ENCODE peak calls at places on chromosomes 3 and 15, in nine cellular contexts. Z, T, J, W, Y, A, M, G and K are unnamed samples.

GRCh38 chr15:32802296-32802936 is 84.6 kb downstream of the GREM1 start:
- DNase-seq in Z (no peak), T (no peak), J (no peak), W (no peak), Y (peak), A (no peak), M (no peak), G (no peak), K (no peak)

GRCh38 chr3:13085846-13086179 is 12.6 kb upstream of the IQSEC1 start:
- DNase-seq in Z (no peak), T (no peak), J (no peak), W (no peak), Y (no peak), A (no peak), M (no peak), G (no peak), K (no peak)

GRCh38 chr3:45929042-45929679 is 14.1 kb upstream of the CXCR6 start:
- DNase-seq in Z (peak), T (peak), J (no peak), W (no peak), Y (peak), A (peak), M (no peak), G (peak), K (no peak)

GRCh38 chr15:75930866-75931265 is 27.2 kb downstream of the FBXO22 start:
- DNase-seq in Z (no peak), T (no peak), J (no peak), W (no peak), Y (no peak), A (no peak), M (no peak), G (no peak), K (no peak)

GRCh38 chr3:19641408-19641807 is 292.6 kb downstream of the EFHB start:
- DNase-seq in Z (no peak), T (no peak), J (no peak), W (no peak), Y (no peak), A (no peak), M (no peak), G (no peak), K (no peak)

GRCh38 chr15:42921049-42921731 is 612 bp upstream of the TTBK2 start:
- DNase-seq in Z (no peak), T (peak), J (no peak), W (peak), Y (peak), A (peak), M (peak), G (peak), K (no peak)

GRCh38 chr3:138256022-138256421 is 68.9 kb downstream of the ARMC8 start:
- DNase-seq in Z (no peak), T (no peak), J (no peak), W (no peak), Y (no peak), A (no peak), M (no peak), G (no peak), K (no peak)

GRCh38 chr15:92011611-92012367 is 158.3 kb downstream of the SLCO3A1 start:
- DNase-seq in Z (no peak), T (no peak), J (no peak), W (no peak), Y (peak), A (no peak), M (no peak), G (peak), K (no peak)

GRCh38 chr3:12479919-12480425 is 4.3 kb upstream of the TSEN2 start:
- DNase-seq in Z (no peak), T (no peak), J (no peak), W (no peak), Y (peak), A (no peak), M (peak), G (peak), K (peak)

GRCh38 chr3:58170376-58170775 is 40.4 kb downstream of the DNASE1L3 start:
- DNase-seq in Z (no peak), T (no peak), J (no peak), W (no peak), Y (no peak), A (no peak), M (no peak), G (no peak), K (no peak)

GRCh38 chr15:87672309-87672897 is 584.1 kb downstream of the NTRK3 start:
- DNase-seq in Z (no peak), T (no peak), J (no peak), W (no peak), Y (peak), A (no peak), M (no peak), G (peak), K (no peak)

GRCh38 chr3:44902628-44903027 is 28.2 kb downstream of the TGM4 start:
- DNase-seq in Z (no peak), T (no peak), J (no peak), W (no peak), Y (no peak), A (no peak), M (no peak), G (no peak), K (no peak)

GRCh38 chr15:87757084-87757483 is 499.5 kb downstream of the NTRK3 start:
- DNase-seq in Z (no peak), T (no peak), J (no peak), W (no peak), Y (no peak), A (no peak), M (no peak), G (no peak), K (no peak)

GRCh38 chr3:150469031-150469930 is 61.2 kb downstream of the TSC22D2 start:
- DNase-seq in Z (no peak), T (peak), J (no peak), W (peak), Y (peak), A (no peak), M (peak), G (peak), K (peak)

GRCh38 chr15:75577401-75578205 is 1.5 kb downstream of the PTPN9 start:
- DNase-seq in Z (no peak), T (no peak), J (no peak), W (no peak), Y (peak), A (no peak), M (no peak), G (no peak), K (no peak)

GRCh38 chr15:48244923-48245322 is 38.8 kb downstream of the SLC12A1 start:
- DNase-seq in Z (no peak), T (no peak), J (no peak), W (no peak), Y (peak), A (no peak), M (no peak), G (no peak), K (no peak)

GRCh38 chr3:195100903-195101591 is 169.9 kb downstream of the XXYLT1 start:
- DNase-seq in Z (peak), T (no peak), J (peak), W (no peak), Y (peak), A (no peak), M (no peak), G (peak), K (peak)

GRCh38 chr15:79897701-79898113 is 893 bp upstream of the MTHFS start:
- DNase-seq in Z (no peak), T (no peak), J (no peak), W (no peak), Y (no peak), A (no peak), M (no peak), G (no peak), K (no peak)

GRCh38 chr15:40483919-40484318 is 13.1 kb downstream of the CHST14 start:
- DNase-seq in Z (no peak), T (no peak), J (no peak), W (no peak), Y (no peak), A (no peak), M (no peak), G (no peak), K (no peak)

GRCh38 chr3:189267981-189268613 is 96.3 kb downstream of the TPRG1 start:
- DNase-seq in Z (no peak), T (no peak), J (no peak), W (no peak), Y (peak), A (no peak), M (no peak), G (no peak), K (no peak)

GRCh38 chr3:111541911-111542483 is at the start of gene CD96:
- DNase-seq in Z (no peak), T (no peak), J (no peak), W (no peak), Y (peak), A (no peak), M (no peak), G (no peak), K (no peak)

GRCh38 chr3:175659951-175660350 is 800.8 kb downstream of the NAALADL2 start:
- DNase-seq in Z (no peak), T (no peak), J (no peak), W (no peak), Y (peak), A (no peak), M (no peak), G (no peak), K (no peak)

GRCh38 chr3:11543141-11543947 is 100.4 kb downstream of the VGLL4 start:
- DNase-seq in Z (peak), T (no peak), J (no peak), W (no peak), Y (no peak), A (no peak), M (no peak), G (no peak), K (no peak)

GRCh38 chr3:187361835-187362234 is 6.3 kb upstream of the RTP4 start:
- DNase-seq in Z (no peak), T (no peak), J (no peak), W (no peak), Y (no peak), A (no peak), M (no peak), G (no peak), K (no peak)

GRCh38 chr15:48671381-48672022 is 26.0 kb upstream of the FBN1 start:
- DNase-seq in Z (no peak), T (peak), J (no peak), W (no peak), Y (peak), A (no peak), M (peak), G (peak), K (peak)

GRCh38 chr15:55884223-55884622 is 109.2 kb downstream of the NEDD4 start:
- DNase-seq in Z (no peak), T (no peak), J (no peak), W (no peak), Y (peak), A (no peak), M (no peak), G (no peak), K (no peak)

GRCh38 chr15:95557226-95558046 is 773.1 kb upstream of the NR2F2 start:
- DNase-seq in Z (no peak), T (no peak), J (no peak), W (no peak), Y (peak), A (no peak), M (no peak), G (peak), K (no peak)

GRCh38 chr3:51434746-51435323 is 43.8 kb downstream of the RBM15B start:
- DNase-seq in Z (no peak), T (no peak), J (no peak), W (no peak), Y (peak), A (no peak), M (no peak), G (peak), K (no peak)

GRCh38 chr3:189635385-189635784 is 4.2 kb downstream of the TP63 start:
- DNase-seq in Z (no peak), T (no peak), J (no peak), W (no peak), Y (no peak), A (no peak), M (no peak), G (no peak), K (no peak)

GRCh38 chr3:24683090-24683489 is 188.4 kb upstream of the THRB start:
- DNase-seq in Z (no peak), T (no peak), J (no peak), W (no peak), Y (no peak), A (no peak), M (no peak), G (no peak), K (no peak)

GRCh38 chr3:152574461-152575079 is 260.4 kb upstream of the P2RY1 start:
- DNase-seq in Z (no peak), T (peak), J (no peak), W (no peak), Y (peak), A (peak), M (peak), G (peak), K (peak)

GRCh38 chr3:29319262-29319661 is 38.4 kb downstream of the RBMS3 start:
- DNase-seq in Z (no peak), T (no peak), J (no peak), W (no peak), Y (no peak), A (no peak), M (no peak), G (no peak), K (no peak)

DNA sequence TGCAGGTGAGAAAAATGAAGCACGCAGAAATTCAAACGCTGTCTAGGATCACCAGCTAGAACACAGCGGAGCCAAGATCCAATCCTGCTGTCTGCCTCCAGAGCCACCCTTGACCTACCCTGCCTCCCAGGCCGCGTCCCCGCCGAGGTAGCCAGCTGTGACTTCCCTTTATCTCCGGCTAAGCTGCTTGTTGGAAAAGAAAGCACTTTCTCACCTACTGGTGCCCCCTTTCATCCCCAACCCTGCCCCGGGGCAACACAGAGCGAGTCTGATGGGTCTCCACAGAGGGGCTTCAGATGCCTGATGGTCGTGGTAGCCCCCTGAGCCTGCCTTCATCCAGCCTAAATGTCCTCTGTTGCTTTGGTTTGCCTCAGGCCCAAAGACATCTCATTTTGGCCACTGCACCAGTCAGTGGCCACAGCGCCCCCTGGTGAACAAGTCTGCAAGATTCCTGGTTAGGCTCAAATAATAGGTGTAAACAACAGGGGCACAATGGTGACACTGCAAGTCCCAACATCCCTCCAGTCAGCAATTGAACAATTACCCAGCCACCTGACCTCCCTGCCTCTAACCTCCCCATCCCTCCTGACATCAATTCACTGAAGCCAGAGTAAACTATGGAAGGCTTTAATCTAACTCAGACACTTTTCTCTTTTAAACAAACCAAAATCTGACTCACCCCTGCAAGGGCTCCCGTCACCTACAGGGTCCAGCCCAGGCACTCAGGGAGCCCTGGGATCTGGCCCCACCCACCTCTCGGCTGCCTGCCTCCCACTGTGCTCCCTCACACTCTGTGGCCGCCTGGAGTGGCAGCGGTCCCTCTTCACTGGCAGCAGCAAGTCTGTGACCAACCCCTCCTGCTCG is 27.3 kb upstream of the BCL2L10 start:
- DNase-seq in Z (peak), T (peak), J (peak), W (no peak), Y (peak), A (peak), M (peak), G (peak), K (peak)
- H3K4me3 ChIP-seq in Z (no peak), T (no peak), J (no peak), W (no peak), Y (no peak), A (no peak), M (no peak), G (no peak), K (no peak)

DNA sequence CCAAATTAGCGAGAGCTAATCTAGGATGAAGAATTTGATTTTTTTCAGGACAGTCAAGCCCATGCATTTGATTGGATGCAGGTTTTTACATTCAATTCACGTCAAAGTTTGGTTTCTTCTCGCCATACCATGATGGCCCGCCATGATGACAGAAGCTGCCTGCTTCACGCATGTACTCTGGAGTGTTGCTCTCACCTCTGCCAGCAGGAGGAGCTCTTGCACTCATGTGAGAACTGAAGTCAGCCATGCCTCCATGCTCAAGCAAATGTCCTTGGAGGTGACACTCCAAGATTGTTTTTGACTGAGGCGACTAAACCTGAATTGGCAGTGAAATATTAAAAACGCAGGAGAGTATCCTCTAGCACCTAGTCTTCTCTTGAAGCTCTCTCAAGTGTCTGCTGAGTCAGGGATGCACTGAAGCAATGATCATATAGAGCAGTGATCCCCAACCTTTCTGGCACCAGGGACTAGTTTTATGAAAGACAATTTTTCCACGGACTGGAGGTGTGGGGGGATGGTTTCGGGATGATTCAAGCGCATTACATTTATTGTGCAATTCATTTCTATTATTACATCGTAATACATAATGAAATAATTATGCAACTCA is 120.9 kb downstream of the SAMMSON start:
- DNase-seq in Z (peak), T (peak), J (peak), W (peak), Y (peak), A (no peak), M (no peak), G (peak), K (peak)
- H3K4me3 ChIP-seq in Z (no peak), T (no peak), J (no peak), W (no peak), Y (no peak), A (no peak), M (no peak), G (no peak), K (no peak)

GRCh38 chr3:134640872-134641470 is 9.9 kb downstream of the KY start:
- DNase-seq in Z (no peak), T (no peak), J (no peak), W (no peak), Y (peak), A (no peak), M (no peak), G (no peak), K (no peak)
- H3K4me3 ChIP-seq in Z (no peak), T (no peak), J (no peak), W (no peak), Y (no peak), A (no peak), M (no peak), G (no peak), K (no peak)

GRCh38 chr3:21645121-21645897 is 105.7 kb downstream of the ZNF385D start:
- DNase-seq in Z (no peak), T (peak), J (no peak), W (no peak), Y (peak), A (peak), M (no peak), G (peak), K (peak)
- H3K4me3 ChIP-seq in Z (no peak), T (no peak), J (no peak), W (peak), Y (no peak), A (no peak), M (no peak), G (no peak), K (no peak)

GRCh38 chr3:122680381-122681293 is at the start of gene PARP14:
- DNase-seq in Z (peak), T (peak), J (peak), W (no peak), Y (peak), A (peak), M (peak), G (peak), K (peak)

GRCh38 chr3:122681294-122682015 is 816 bp downstream of the PARP14 start:
- DNase-seq in Z (peak), T (no peak), J (no peak), W (no peak), Y (peak), A (no peak), M (peak), G (peak), K (no peak)

GRCh38 chr3:122679085-122679466 is 1.6 kb upstream of the PARP14 start:
- DNase-seq in Z (peak), T (peak), J (peak), W (peak), Y (peak), A (peak), M (peak), G (peak), K (peak)

GRCh38 chr3:122678496-122678895 is 2.1 kb upstream of the PARP14 start:
- DNase-seq in Z (no peak), T (no peak), J (no peak), W (no peak), Y (no peak), A (no peak), M (no peak), G (peak), K (no peak)

GRCh38 chr3:122679467-122680291 is 960 bp upstream of the PARP14 start:
- DNase-seq in Z (peak), T (peak), J (no peak), W (no peak), Y (peak), A (no peak), M (peak), G (peak), K (peak)
- H3K4me3 ChIP-seq in Z (peak), T (peak), J (peak), W (peak), Y (peak), A (peak), M (peak), G (peak), K (peak)

GRCh38 chr15:64912379-64912778 is 677 bp downstream of the ANKDD1A start:
- DNase-seq in Z (no peak), T (no peak), J (no peak), W (no peak), Y (no peak), A (no peak), M (peak), G (no peak), K (no peak)

GRCh38 chr15:64912926-64913325 is 1.2 kb downstream of the ANKDD1A start:
- DNase-seq in Z (no peak), T (no peak), J (no peak), W (no peak), Y (no peak), A (no peak), M (no peak), G (no peak), K (no peak)

GRCh38 chr15:64907991-64908390 is 3.7 kb upstream of the ANKDD1A start:
- DNase-seq in Z (no peak), T (no peak), J (no peak), W (no peak), Y (no peak), A (no peak), M (no peak), G (no peak), K (no peak)

GRCh38 chr15:64909546-64909945 is 2.2 kb upstream of the ANKDD1A start:
- DNase-seq in Z (no peak), T (no peak), J (no peak), W (no peak), Y (no peak), A (no peak), M (no peak), G (no peak), K (no peak)

DNA sequence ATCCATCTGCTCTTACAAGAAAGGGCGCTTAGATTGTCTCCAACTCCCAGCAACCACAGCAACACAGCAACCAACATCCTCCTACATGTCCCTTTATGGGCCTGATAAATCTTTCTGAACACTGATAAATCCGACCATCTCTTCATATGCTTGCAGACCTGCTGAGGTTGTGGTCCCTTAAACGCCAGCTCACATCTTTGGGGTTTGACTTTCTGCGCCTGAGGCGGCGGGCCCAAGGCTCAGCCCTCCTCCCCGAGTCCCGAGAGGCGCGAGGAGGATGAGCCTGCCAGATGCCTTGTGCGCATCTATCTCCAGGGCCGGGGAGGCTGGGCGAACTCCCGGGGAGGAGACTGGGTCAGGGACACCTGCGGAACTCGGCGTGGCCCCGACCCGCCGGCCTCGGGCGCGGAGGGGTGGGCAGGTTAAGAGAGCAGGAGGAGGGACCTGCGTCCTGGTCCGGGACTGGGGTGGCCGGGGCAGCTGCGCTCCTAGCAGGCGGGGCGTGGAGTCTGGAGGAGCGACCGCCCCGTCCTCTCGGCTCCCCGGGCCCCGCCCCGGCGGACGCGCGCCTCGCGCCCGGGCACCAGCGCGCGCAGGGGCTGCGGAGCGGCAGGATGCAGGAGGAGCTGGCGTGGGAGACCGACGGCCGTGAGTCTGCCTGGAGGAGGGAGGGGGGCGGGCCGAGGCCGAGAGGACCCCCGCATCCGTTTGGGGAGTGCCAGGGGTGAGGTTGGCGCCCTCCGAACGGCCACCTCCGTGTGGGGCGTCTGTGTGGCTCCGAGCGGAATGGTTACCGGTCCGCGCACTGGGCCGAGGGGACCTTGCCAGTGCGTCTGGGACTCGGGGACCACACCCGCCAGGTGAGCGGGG is at the start of gene ANKDD1A:
- DNase-seq in Z (peak), T (peak), J (peak), W (no peak), Y (peak), A (peak), M (peak), G (peak), K (peak)
- H3K4me3 ChIP-seq in Z (peak), T (peak), J (peak), W (peak), Y (peak), A (peak), M (peak), G (peak), K (peak)